ENCODE peak calls at places on chromosomes 4 and X, in ten cellular contexts. F, A, M, S, D, G, J, Q, Y and W are unnamed samples.
A peak's percentile ranks its signal among the peaks of the same experiment; 100 is the strongest.

GRCh38 chr4:147173317-147173716 is 227.7 kb upstream of the TTC29 start:
- DNase-seq in F (no peak), A (no peak), M (no peak), S (no peak), D (no peak), G (no peak), J (no peak), Q (no peak), Y (no peak), W (no peak)

GRCh38 chrX:12824944-12825343 is 33.7 kb downstream of the PRPS2 start:
- DNase-seq in F (no peak), A (no peak), M (no peak), S (no peak), D (no peak), G (no peak), J (no peak), Q (no peak), Y (no peak), W (no peak)

GRCh38 chr4:74501579-74501978 is 56.6 kb downstream of the AREG start:
- DNase-seq in F (peak; percentile 85), A (no peak), M (no peak), S (peak; percentile 7), D (no peak), G (no peak), J (no peak), Q (no peak), Y (no peak), W (no peak)

GRCh38 chr4:152399246-152399645 is 136.6 kb downstream of the FBXW7 start:
- DNase-seq in F (no peak), A (no peak), M (no peak), S (no peak), D (no peak), G (no peak), J (no peak), Q (no peak), Y (no peak), W (no peak)

GRCh38 chr4:78613522-78614311 is 62.1 kb downstream of the ANXA3 start:
- DNase-seq in F (no peak), A (no peak), M (no peak), S (no peak), D (no peak), G (no peak), J (no peak), Q (no peak), Y (no peak), W (no peak)

GRCh38 chrX:116863029-116863428 is 400.3 kb upstream of the CT83 start:
- DNase-seq in F (no peak), A (no peak), M (no peak), S (no peak), D (no peak), G (no peak), J (no peak), Q (no peak), Y (no peak), W (no peak)

GRCh38 chr4:67915400-67915966 is 31.7 kb upstream of the TMPRSS11D start:
- DNase-seq in F (no peak), A (no peak), M (no peak), S (no peak), D (no peak), G (no peak), J (no peak), Q (no peak), Y (no peak), W (no peak)

GRCh38 chr4:14308229-14308651 is 680.7 kb upstream of the BOD1L1 start:
- DNase-seq in F (no peak), A (no peak), M (no peak), S (no peak), D (peak; percentile 41), G (no peak), J (no peak), Q (no peak), Y (no peak), W (no peak)

GRCh38 chrX:71996826-71997225 is 86.2 kb downstream of the NHSL2 start:
- DNase-seq in F (no peak), A (no peak), M (no peak), S (no peak), D (no peak), G (no peak), J (no peak), Q (no peak), Y (no peak), W (no peak)

GRCh38 chr4:35541146-35541887 is 703.0 kb downstream of the ARAP2 start:
- DNase-seq in F (no peak), A (no peak), M (no peak), S (no peak), D (no peak), G (no peak), J (no peak), Q (no peak), Y (no peak), W (no peak)

GRCh38 chr4:48944659-48945290 is 38.2 kb upstream of the OCIAD2 start:
- DNase-seq in F (peak; percentile 41), A (peak; percentile 21), M (peak; percentile 6), S (no peak), D (no peak), G (no peak), J (no peak), Q (peak; percentile 1), Y (no peak), W (no peak)

GRCh38 chrX:36983831-36984230 is 24.3 kb upstream of the FAM47C start:
- DNase-seq in F (no peak), A (no peak), M (no peak), S (no peak), D (no peak), G (no peak), J (no peak), Q (no peak), Y (no peak), W (no peak)

GRCh38 chr4:40858946-40859345 is 109.2 kb downstream of the NSUN7 start:
- DNase-seq in F (no peak), A (no peak), M (no peak), S (no peak), D (no peak), G (no peak), J (no peak), Q (no peak), Y (no peak), W (no peak)

GRCh38 chr4:154507170-154507569 is 15.6 kb upstream of the DCHS2 start:
- DNase-seq in F (peak; percentile 87), A (no peak), M (no peak), S (no peak), D (no peak), G (no peak), J (no peak), Q (no peak), Y (no peak), W (no peak)

GRCh38 chr4:7786517-7786916 is 153.1 kb downstream of the AFAP1 start:
- DNase-seq in F (no peak), A (no peak), M (no peak), S (no peak), D (no peak), G (no peak), J (no peak), Q (no peak), Y (no peak), W (no peak)

GRCh38 chrX:128294198-128294597 is 242.0 kb upstream of the ACTRT1 start:
- DNase-seq in F (no peak), A (no peak), M (no peak), S (no peak), D (no peak), G (no peak), J (no peak), Q (no peak), Y (no peak), W (no peak)

GRCh38 chr4:616911-617643 is 8.3 kb upstream of the PDE6B start:
- DNase-seq in F (no peak), A (no peak), M (no peak), S (no peak), D (no peak), G (no peak), J (no peak), Q (no peak), Y (no peak), W (no peak)

GRCh38 chr4:176340871-176341685 is 21.3 kb downstream of the SPCS3 start:
- DNase-seq in F (peak; percentile 59), A (peak; percentile 13), M (no peak), S (no peak), D (no peak), G (peak; percentile 57), J (no peak), Q (no peak), Y (peak; percentile 43), W (no peak)

GRCh38 chrX:137428777-137429564 is 137.0 kb upstream of the ZIC3 start:
- DNase-seq in F (no peak), A (no peak), M (no peak), S (no peak), D (no peak), G (no peak), J (no peak), Q (no peak), Y (no peak), W (no peak)

GRCh38 chr4:167779280-167779679 is 313.1 kb upstream of the ANXA10 start:
- DNase-seq in F (no peak), A (no peak), M (no peak), S (no peak), D (no peak), G (no peak), J (no peak), Q (no peak), Y (no peak), W (no peak)

GRCh38 chr4:4704267-4704666 is 155.2 kb upstream of the MSX1 start:
- DNase-seq in F (no peak), A (no peak), M (no peak), S (no peak), D (peak; percentile 23), G (no peak), J (no peak), Q (no peak), Y (no peak), W (no peak)

GRCh38 chr4:52655505-52655904 is 3.6 kb downstream of the USP46 start:
- DNase-seq in F (no peak), A (no peak), M (no peak), S (no peak), D (no peak), G (no peak), J (no peak), Q (no peak), Y (no peak), W (no peak)

GRCh38 chr4:76144546-76144945 is 3.7 kb downstream of the NUP54 start:
- DNase-seq in F (no peak), A (no peak), M (no peak), S (no peak), D (no peak), G (no peak), J (no peak), Q (no peak), Y (no peak), W (no peak)

GRCh38 chr4:99324361-99324760 is 3.2 kb upstream of the ADH1B start:
- DNase-seq in F (no peak), A (no peak), M (no peak), S (no peak), D (no peak), G (no peak), J (no peak), Q (no peak), Y (no peak), W (no peak)

GRCh38 chrX:16444353-16444752 is 205.6 kb upstream of the S100G start:
- DNase-seq in F (peak; percentile 75), A (no peak), M (no peak), S (no peak), D (no peak), G (no peak), J (no peak), Q (no peak), Y (no peak), W (no peak)

GRCh38 chrX:114797494-114797893 is 213.6 kb downstream of the HTR2C start:
- DNase-seq in F (no peak), A (no peak), M (no peak), S (no peak), D (no peak), G (no peak), J (no peak), Q (no peak), Y (no peak), W (no peak)

GRCh38 chr4:158896459-158897238 is 127.8 kb downstream of the FNIP2 start:
- DNase-seq in F (no peak), A (no peak), M (no peak), S (no peak), D (no peak), G (no peak), J (no peak), Q (no peak), Y (no peak), W (no peak)

GRCh38 chrX:24080670-24081069 is 25.9 kb downstream of the EIF2S3 start:
- DNase-seq in F (no peak), A (no peak), M (no peak), S (no peak), D (no peak), G (no peak), J (no peak), Q (no peak), Y (no peak), W (no peak)